ENCODE peak calls at places on chromosomes 5 and 9, in ten cellular contexts. One of them, this sample, is unnamed.

GRCh38 chr9:72145093-72145492 is 4.1 kb upstream of the GDA start:
- DNase-seq in breast epithelium: no peak
- DNase-seq in stomach: no peak
- DNase-seq in K562: no peak
- DNase-seq in sigmoid colon: no peak
- DNase-seq in H1: no peak
- DNase-seq in transverse colon: no peak
- DNase-seq in HCT116: no peak
- DNase-seq in GM23338: no peak
- DNase-seq in GM12878: no peak
- DNase-seq in this sample: no peak

GRCh38 chr5:41416336-41416735 is 94.1 kb downstream of the PLCXD3 start:
- DNase-seq in transverse colon: no peak
- DNase-seq in K562: no peak
- DNase-seq in GM23338: no peak
- DNase-seq in GM12878: no peak
- DNase-seq in stomach: no peak
- DNase-seq in sigmoid colon: no peak
- DNase-seq in breast epithelium: no peak
- DNase-seq in HCT116: no peak
- DNase-seq in H1: no peak
- DNase-seq in this sample: no peak

GRCh38 chr5:125186911-125187375 is 440.5 kb upstream of the ZNF608 start:
- DNase-seq in stomach: no peak
- DNase-seq in K562: no peak
- DNase-seq in sigmoid colon: no peak
- DNase-seq in breast epithelium: no peak
- DNase-seq in GM12878: no peak
- DNase-seq in HCT116: no peak
- DNase-seq in transverse colon: no peak
- DNase-seq in GM23338: no peak
- DNase-seq in H1: no peak
- DNase-seq in this sample: no peak

GRCh38 chr9:89052470-89053097 is 61.3 kb downstream of the S1PR3 start:
- DNase-seq in breast epithelium: no peak
- DNase-seq in H1: no peak
- DNase-seq in sigmoid colon: no peak
- DNase-seq in transverse colon: no peak
- DNase-seq in K562: no peak
- DNase-seq in GM23338: no peak
- DNase-seq in HCT116: no peak
- DNase-seq in stomach: no peak
- DNase-seq in GM12878: no peak
- DNase-seq in this sample: no peak

GRCh38 chr5:55416306-55416705 is 108.5 kb downstream of the MTREX start:
- DNase-seq in GM12878: no peak
- DNase-seq in breast epithelium: no peak
- DNase-seq in K562: no peak
- DNase-seq in sigmoid colon: no peak
- DNase-seq in stomach: no peak
- DNase-seq in GM23338: no peak
- DNase-seq in transverse colon: no peak
- DNase-seq in H1: no peak
- DNase-seq in HCT116: no peak
- DNase-seq in this sample: no peak

GRCh38 chr9:130041648-130042405 is 1.2 kb downstream of the FNBP1 start:
- DNase-seq in GM23338: peak; percentile 45
- DNase-seq in HCT116: no peak
- DNase-seq in H1: peak; percentile 57
- DNase-seq in transverse colon: no peak
- DNase-seq in stomach: no peak
- DNase-seq in breast epithelium: no peak
- DNase-seq in sigmoid colon: peak; percentile 74
- DNase-seq in GM12878: no peak
- DNase-seq in K562: no peak
- DNase-seq in this sample: no peak

GRCh38 chr9:78030553-78031270 is 899 bp downstream of the GNAQ start:
- DNase-seq in HCT116: no peak
- DNase-seq in H1: peak; percentile 70
- DNase-seq in sigmoid colon: peak; percentile 73
- DNase-seq in K562: peak; percentile 52
- DNase-seq in stomach: peak; percentile 55
- DNase-seq in transverse colon: peak; percentile 58
- DNase-seq in GM23338: peak; percentile 72
- DNase-seq in GM12878: no peak
- DNase-seq in breast epithelium: no peak
- DNase-seq in this sample: peak; percentile 61

GRCh38 chr5:130222638-130223037 is 318.4 kb downstream of the CHSY3 start:
- DNase-seq in GM12878: no peak
- DNase-seq in GM23338: no peak
- DNase-seq in transverse colon: no peak
- DNase-seq in HCT116: no peak
- DNase-seq in H1: no peak
- DNase-seq in sigmoid colon: no peak
- DNase-seq in breast epithelium: no peak
- DNase-seq in stomach: no peak
- DNase-seq in K562: no peak
- DNase-seq in this sample: no peak

GRCh38 chr9:127730799-127731410 is 4.2 kb downstream of the TOR2A start:
- DNase-seq in sigmoid colon: no peak
- DNase-seq in stomach: no peak
- DNase-seq in H1: no peak
- DNase-seq in HCT116: no peak
- DNase-seq in transverse colon: no peak
- DNase-seq in K562: no peak
- DNase-seq in GM12878: no peak
- DNase-seq in GM23338: no peak
- DNase-seq in breast epithelium: no peak
- DNase-seq in this sample: no peak

GRCh38 chr5:74938250-74938649 is 72.1 kb upstream of the FAM169A start:
- DNase-seq in HCT116: no peak
- DNase-seq in K562: no peak
- DNase-seq in H1: no peak
- DNase-seq in GM23338: no peak
- DNase-seq in GM12878: no peak
- DNase-seq in sigmoid colon: no peak
- DNase-seq in breast epithelium: no peak
- DNase-seq in stomach: no peak
- DNase-seq in transverse colon: no peak
- DNase-seq in this sample: no peak

GRCh38 chr5:79075646-79076426 is 6.3 kb downstream of the BHMT2 start:
- DNase-seq in GM12878: no peak
- DNase-seq in transverse colon: no peak
- DNase-seq in sigmoid colon: no peak
- DNase-seq in GM23338: peak; percentile 24
- DNase-seq in K562: no peak
- DNase-seq in H1: no peak
- DNase-seq in breast epithelium: no peak
- DNase-seq in HCT116: no peak
- DNase-seq in stomach: no peak
- DNase-seq in this sample: no peak

GRCh38 chr9:134175808-134176598 is 11.6 kb upstream of the RNU6ATAC start:
- DNase-seq in HCT116: no peak
- DNase-seq in H1: no peak
- DNase-seq in sigmoid colon: no peak
- DNase-seq in K562: peak; percentile 40
- DNase-seq in breast epithelium: no peak
- DNase-seq in GM23338: no peak
- DNase-seq in transverse colon: no peak
- DNase-seq in GM12878: no peak
- DNase-seq in stomach: no peak
- DNase-seq in this sample: no peak
- TF ChIP-seq CTCF in HCT116: no peak
- TF ChIP-seq CTCF in H1: no peak
- TF ChIP-seq CTCF in sigmoid colon: no peak
- TF ChIP-seq CTCF in K562: no peak
- TF ChIP-seq CTCF in breast epithelium: no peak
- TF ChIP-seq CTCF in GM23338: peak; percentile 54
- TF ChIP-seq CTCF in transverse colon: no peak
- TF ChIP-seq CTCF in GM12878: peak; percentile 1
- TF ChIP-seq CTCF in stomach: no peak
- TF ChIP-seq CTCF in this sample: no peak

DNA sequence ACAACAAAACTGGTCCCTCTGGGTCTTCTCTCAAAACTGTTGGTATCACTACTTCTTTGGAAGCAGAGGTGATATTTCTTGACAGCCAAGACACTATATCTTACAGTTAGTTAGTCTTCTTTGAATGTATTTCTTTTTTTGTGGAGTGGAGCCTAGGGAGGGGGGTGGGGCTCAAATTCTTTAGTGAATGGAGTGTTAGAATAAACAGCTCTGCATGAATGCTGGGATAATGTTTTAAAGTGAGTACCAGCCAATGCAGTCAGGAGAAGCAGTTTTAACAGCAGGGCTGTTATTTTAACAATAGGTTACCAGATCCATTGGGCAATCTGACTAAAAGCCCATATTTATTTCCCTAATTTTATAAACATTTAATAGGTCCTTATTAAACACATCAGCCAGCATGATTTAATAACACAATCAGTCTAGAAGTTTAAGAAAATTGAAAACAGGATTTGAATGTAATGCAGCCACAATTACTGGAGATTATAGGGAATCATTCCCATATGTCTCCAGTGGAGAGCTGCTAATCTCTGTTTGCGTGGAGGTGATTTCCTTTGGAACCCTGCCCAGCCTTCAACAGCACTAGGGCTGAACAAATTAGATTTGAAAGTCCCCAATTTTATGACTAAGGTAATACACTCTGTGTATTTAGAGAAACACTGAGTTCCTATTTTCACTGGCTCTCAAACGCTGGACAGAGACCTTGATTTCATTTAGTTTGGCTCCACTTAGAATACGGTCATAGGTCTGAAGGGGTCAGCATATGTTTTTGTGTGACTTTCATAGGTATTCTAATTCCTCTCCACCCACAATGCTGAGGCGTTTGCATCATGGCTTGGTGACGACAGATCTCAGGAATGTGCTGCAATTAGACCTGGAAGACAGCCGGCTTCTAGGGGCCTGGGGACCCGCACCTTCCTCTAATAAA is 508.5 kb downstream of the EBF1 start:
- DNase-seq in breast epithelium: no peak
- DNase-seq in stomach: no peak
- DNase-seq in sigmoid colon: no peak
- DNase-seq in GM23338: peak; percentile 77
- DNase-seq in K562: no peak
- DNase-seq in H1: peak; percentile 50
- DNase-seq in HCT116: no peak
- DNase-seq in GM12878: no peak
- DNase-seq in transverse colon: no peak
- DNase-seq in this sample: no peak
- TF ChIP-seq POLR2AphosphoS5 in breast epithelium: no peak
- TF ChIP-seq POLR2AphosphoS5 in stomach: no peak
- TF ChIP-seq POLR2AphosphoS5 in sigmoid colon: no peak
- TF ChIP-seq POLR2AphosphoS5 in GM23338: no peak
- TF ChIP-seq POLR2AphosphoS5 in K562: no peak
- TF ChIP-seq POLR2AphosphoS5 in H1: no peak
- TF ChIP-seq POLR2AphosphoS5 in HCT116: no peak
- TF ChIP-seq POLR2AphosphoS5 in GM12878: no peak
- TF ChIP-seq POLR2AphosphoS5 in transverse colon: no peak
- TF ChIP-seq POLR2AphosphoS5 in this sample: no peak

GRCh38 chr5:113292535-113292934 is 142.3 kb downstream of the TSSK1B start:
- DNase-seq in GM23338: no peak
- DNase-seq in sigmoid colon: no peak
- DNase-seq in breast epithelium: no peak
- DNase-seq in GM12878: no peak
- DNase-seq in K562: no peak
- DNase-seq in stomach: no peak
- DNase-seq in H1: no peak
- DNase-seq in HCT116: no peak
- DNase-seq in transverse colon: no peak
- DNase-seq in this sample: no peak

GRCh38 chr5:113293068-113293571 is 141.7 kb downstream of the TSSK1B start:
- DNase-seq in sigmoid colon: no peak
- DNase-seq in transverse colon: no peak
- DNase-seq in GM23338: peak; percentile 78
- DNase-seq in H1: peak; percentile 58
- DNase-seq in stomach: no peak
- DNase-seq in HCT116: no peak
- DNase-seq in breast epithelium: no peak
- DNase-seq in GM12878: no peak
- DNase-seq in K562: no peak
- DNase-seq in this sample: no peak

GRCh38 chr5:113294341-113295110 is 140.3 kb downstream of the TSSK1B start:
- DNase-seq in HCT116: peak; percentile 56
- DNase-seq in K562: peak; percentile 26
- DNase-seq in breast epithelium: peak; percentile 84
- DNase-seq in stomach: peak; percentile 77
- DNase-seq in GM12878: no peak
- DNase-seq in transverse colon: peak; percentile 88
- DNase-seq in sigmoid colon: peak; percentile 96
- DNase-seq in GM23338: peak; percentile 88
- DNase-seq in H1: peak; percentile 86
- DNase-seq in this sample: no peak

GRCh38 chr5:113295111-113295539 is 139.7 kb downstream of the TSSK1B start:
- DNase-seq in transverse colon: no peak
- DNase-seq in H1: no peak
- DNase-seq in breast epithelium: no peak
- DNase-seq in stomach: no peak
- DNase-seq in sigmoid colon: no peak
- DNase-seq in K562: no peak
- DNase-seq in GM23338: peak; percentile 10
- DNase-seq in GM12878: no peak
- DNase-seq in HCT116: no peak
- DNase-seq in this sample: no peak

DNA sequence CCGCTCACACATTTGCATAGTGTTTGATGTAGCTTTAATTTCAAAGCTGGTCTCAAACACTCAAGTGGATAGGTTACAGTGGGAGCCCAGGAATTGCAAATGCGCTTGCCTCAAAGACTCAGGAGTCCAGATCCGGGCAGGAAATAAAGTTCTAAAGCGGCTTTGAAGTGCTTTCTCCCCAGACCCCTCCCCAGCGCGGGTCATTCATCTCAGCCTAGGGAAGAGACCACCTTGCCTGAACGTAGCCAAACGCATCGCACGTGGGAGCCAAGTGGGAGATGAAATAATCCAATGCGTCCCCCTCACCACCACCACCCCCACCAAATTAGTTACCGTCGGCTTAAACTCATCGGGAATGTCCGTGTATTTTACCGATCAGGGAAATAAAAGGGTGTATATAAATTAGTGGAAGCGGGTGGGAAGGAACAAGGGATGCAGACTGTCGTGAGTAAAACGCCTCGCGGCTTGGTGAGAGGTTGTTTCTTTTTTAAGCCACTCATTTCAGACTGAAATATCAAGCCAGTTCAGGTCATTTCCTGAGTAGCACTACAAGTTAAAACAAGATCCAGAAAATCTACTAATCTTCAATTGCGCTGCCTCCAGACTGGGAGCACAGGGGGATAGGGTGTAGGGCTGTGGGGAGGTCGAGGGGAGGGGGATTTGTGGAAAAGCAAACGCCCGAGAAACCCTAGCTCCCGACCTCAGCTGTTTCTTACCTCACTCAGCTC is 141.0 kb downstream of the TSSK1B start:
- DNase-seq in K562: no peak
- DNase-seq in stomach: no peak
- DNase-seq in transverse colon: no peak
- DNase-seq in GM12878: no peak
- DNase-seq in HCT116: no peak
- DNase-seq in GM23338: peak; percentile 66
- DNase-seq in H1: peak; percentile 57
- DNase-seq in breast epithelium: no peak
- DNase-seq in sigmoid colon: no peak
- DNase-seq in this sample: no peak
- TF ChIP-seq CTCF in K562: no peak
- TF ChIP-seq CTCF in stomach: no peak
- TF ChIP-seq CTCF in transverse colon: no peak
- TF ChIP-seq CTCF in GM12878: no peak
- TF ChIP-seq CTCF in HCT116: no peak
- TF ChIP-seq CTCF in GM23338: no peak
- TF ChIP-seq CTCF in H1: no peak
- TF ChIP-seq CTCF in breast epithelium: no peak
- TF ChIP-seq CTCF in sigmoid colon: no peak
- TF ChIP-seq CTCF in this sample: no peak

GRCh38 chr9:16705121-16705604 is 165.3 kb downstream of the BNC2 start:
- DNase-seq in GM23338: peak; percentile 88
- DNase-seq in GM12878: no peak
- DNase-seq in sigmoid colon: peak; percentile 93
- DNase-seq in K562: peak; percentile 8
- DNase-seq in HCT116: no peak
- DNase-seq in transverse colon: peak; percentile 66
- DNase-seq in stomach: peak; percentile 34
- DNase-seq in breast epithelium: peak; percentile 57
- DNase-seq in H1: peak; percentile 67
- DNase-seq in this sample: no peak
- TF ChIP-seq POLR2AphosphoS5 in GM23338: no peak
- TF ChIP-seq POLR2AphosphoS5 in GM12878: no peak
- TF ChIP-seq POLR2AphosphoS5 in sigmoid colon: peak; percentile 82
- TF ChIP-seq POLR2AphosphoS5 in K562: no peak
- TF ChIP-seq POLR2AphosphoS5 in HCT116: no peak
- TF ChIP-seq POLR2AphosphoS5 in transverse colon: no peak
- TF ChIP-seq POLR2AphosphoS5 in stomach: peak; percentile 87
- TF ChIP-seq POLR2AphosphoS5 in breast epithelium: no peak
- TF ChIP-seq POLR2AphosphoS5 in H1: peak; percentile 57
- TF ChIP-seq POLR2AphosphoS5 in this sample: no peak